ENCODE peak calls at places on chromosomes 5 and 9, in six cellular contexts. N is SJSA1; O is adrenal gland; Y is ovary; J is CD4-positive, CD25-positive, alpha-beta regulatory T cell; Q is psoas muscle. M is an unnamed sample. For H3K4me1, the result is how much of the 10 kb centered on the place peaks cover.

GRCh38 chr5:71905804-71906711 is 187.0 kb downstream of the CARTPT start:
- DNase-seq in J (no peak), N (no peak), O (no peak), Q (no peak), Y (no peak), M (no peak)

GRCh38 chr5:132491368-132492364 is 1.1 kb upstream of the IRF1 start:
- DNase-seq in N (no peak), Y (peak), J (no peak), O (peak), Q (no peak), M (no peak)

GRCh38 chr9:129402341-129402739 is 218.6 kb downstream of the C9orf50 start:
- DNase-seq in N (no peak), J (no peak), Q (peak), Y (no peak), O (no peak), M (no peak)

GRCh38 chr5:3995954-3996619 is 400.5 kb downstream of the IRX1 start:
- DNase-seq in Y (no peak), N (no peak), J (no peak), O (no peak), Q (no peak), M (no peak)

GRCh38 chr9:72440383-72440782 is 75.4 kb upstream of the ZFAND5 start:
- DNase-seq in N (no peak), J (no peak), Q (no peak), O (peak), Y (no peak), M (no peak)

GRCh38 chr5:72954389-72954788 is 1.5 kb upstream of the FCHO2 start:
- DNase-seq in Q (no peak), O (no peak), Y (no peak), J (no peak), N (no peak), M (no peak)

GRCh38 chr5:140181002-140181483 is 6.1 kb downstream of the CYSTM1 start:
- DNase-seq in O (no peak), J (no peak), N (no peak), Y (no peak), Q (no peak), M (no peak)

GRCh38 chr9:104279535-104280215 is 185.6 kb downstream of the SMC2 start:
- DNase-seq in J (no peak), O (no peak), Q (no peak), Y (no peak), N (no peak), M (peak)

DNA sequence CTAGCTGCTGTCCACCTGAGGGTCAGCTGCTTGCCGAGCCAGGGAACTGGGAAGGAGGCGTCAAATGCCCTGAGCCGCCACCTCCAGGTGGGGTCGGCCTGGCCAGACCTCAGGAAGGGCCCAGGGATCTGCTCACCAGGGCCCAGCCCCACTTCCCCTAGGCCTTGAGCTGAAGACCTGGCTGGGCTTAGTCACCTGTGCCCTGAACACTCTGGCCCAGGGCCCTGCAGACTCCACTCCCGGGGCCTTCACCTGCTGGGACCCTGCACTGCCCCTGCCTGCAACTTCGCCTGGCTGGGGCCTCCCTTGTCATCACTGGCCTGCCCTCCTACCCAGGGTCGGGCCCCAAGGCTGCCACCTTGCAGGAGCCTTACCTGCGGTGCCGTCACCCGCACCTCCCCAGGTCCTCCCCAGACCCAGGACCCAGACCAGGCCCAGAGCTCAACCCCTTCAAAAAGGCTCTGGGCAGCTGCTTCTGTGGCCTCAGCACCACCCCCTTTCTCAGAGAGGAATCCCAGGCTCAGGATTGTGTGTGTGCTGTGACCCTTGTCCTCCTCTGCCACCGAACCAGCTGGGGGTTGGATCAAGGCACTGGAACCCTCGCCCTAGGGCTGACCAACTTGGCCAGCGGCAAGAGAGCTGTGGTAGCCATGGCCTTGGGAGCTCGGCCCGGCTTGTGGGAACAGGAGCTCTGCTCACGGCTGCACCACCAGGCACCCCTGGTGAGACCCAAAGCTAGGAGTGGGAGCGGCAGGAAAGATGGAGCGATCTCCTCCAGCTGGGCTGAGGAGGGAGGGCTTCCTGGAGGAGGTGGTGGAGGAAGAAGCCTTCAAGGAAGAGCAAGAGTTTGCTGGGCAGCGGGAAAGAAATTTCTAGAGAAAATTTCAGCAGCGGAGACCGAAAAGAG is 1.2 kb upstream of the NELFB start:
- DNase-seq in O (peak), Y (no peak), Q (no peak), N (no peak), J (no peak), M (peak)
- H3K4me1 ChIP-seq in O (under half), Y (under half), Q (under half), N (under half), J (under half), M (under half)

GRCh38 chr9:127979333-127980055 is 1.3 kb downstream of the EEIG1 start:
- DNase-seq in O (peak), Y (peak), Q (peak), J (no peak), N (peak), M (peak)
- H3K4me1 ChIP-seq in O (half or more), Y (under half), Q (half or more), J (half or more), N (half or more), M (under half)

GRCh38 chr9:120713257-120714087 is 798 bp downstream of the MEGF9 start:
- DNase-seq in N (peak), J (peak), Q (peak), O (no peak), Y (peak), M (peak)

GRCh38 chr9:120710110-120710981 is 3.9 kb downstream of the MEGF9 start:
- DNase-seq in Q (no peak), J (peak), Y (no peak), N (peak), O (peak), M (peak)

GRCh38 chr9:120712539-120713031 is 1.7 kb downstream of the MEGF9 start:
- DNase-seq in Y (no peak), Q (no peak), O (no peak), J (no peak), N (no peak), M (no peak)

GRCh38 chr9:120711354-120711753 is 2.9 kb downstream of the MEGF9 start:
- DNase-seq in N (no peak), Q (no peak), Y (no peak), J (no peak), O (no peak), M (peak)

DNA sequence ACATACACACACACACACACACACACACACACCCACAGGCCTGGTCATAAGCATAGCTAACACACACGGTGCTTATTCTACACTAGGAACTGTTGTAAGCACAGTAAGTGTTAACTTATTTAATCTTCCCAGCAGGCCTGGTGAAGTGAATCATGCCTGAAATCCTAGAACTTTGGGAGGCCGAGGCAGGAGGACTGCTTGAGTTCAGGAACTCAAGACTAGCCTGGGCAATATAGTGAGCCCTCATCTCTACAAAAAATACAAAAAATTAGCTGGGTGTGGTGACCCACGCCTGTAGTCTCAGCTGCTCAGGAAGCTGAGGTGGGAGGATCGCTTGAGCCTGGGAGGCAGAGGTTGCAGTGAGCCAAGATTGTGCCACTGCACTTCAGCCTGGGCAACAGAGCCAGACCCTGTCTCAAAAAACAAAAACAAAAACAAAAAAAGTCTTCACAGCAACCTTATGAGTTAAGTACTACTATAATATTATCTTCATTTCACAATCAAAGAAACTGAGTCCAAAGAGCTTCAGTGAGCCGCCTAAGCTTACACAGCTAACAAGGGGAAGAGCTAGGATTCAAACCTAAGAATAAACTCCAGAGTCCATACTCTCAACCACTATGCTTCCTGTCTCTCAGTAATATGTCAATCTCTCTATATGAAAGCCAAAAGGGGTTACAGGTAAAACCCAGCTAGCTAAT is 2.3 kb downstream of the MEGF9 start:
- DNase-seq in N (no peak), O (no peak), Y (no peak), J (no peak), Q (no peak), M (no peak)
- H3K4me1 ChIP-seq in N (under half), O (under half), Y (under half), J (under half), Q (under half), M (under half)

GRCh38 chr9:27425827-27426716 is 98.0 kb upstream of the IFNK start:
- DNase-seq in Y (no peak), J (no peak), O (no peak), N (no peak), Q (no peak), M (no peak)
- H3K4me1 ChIP-seq in Y (under half), J (under half), O (under half), N (under half), Q (under half), M (under half)

DNA sequence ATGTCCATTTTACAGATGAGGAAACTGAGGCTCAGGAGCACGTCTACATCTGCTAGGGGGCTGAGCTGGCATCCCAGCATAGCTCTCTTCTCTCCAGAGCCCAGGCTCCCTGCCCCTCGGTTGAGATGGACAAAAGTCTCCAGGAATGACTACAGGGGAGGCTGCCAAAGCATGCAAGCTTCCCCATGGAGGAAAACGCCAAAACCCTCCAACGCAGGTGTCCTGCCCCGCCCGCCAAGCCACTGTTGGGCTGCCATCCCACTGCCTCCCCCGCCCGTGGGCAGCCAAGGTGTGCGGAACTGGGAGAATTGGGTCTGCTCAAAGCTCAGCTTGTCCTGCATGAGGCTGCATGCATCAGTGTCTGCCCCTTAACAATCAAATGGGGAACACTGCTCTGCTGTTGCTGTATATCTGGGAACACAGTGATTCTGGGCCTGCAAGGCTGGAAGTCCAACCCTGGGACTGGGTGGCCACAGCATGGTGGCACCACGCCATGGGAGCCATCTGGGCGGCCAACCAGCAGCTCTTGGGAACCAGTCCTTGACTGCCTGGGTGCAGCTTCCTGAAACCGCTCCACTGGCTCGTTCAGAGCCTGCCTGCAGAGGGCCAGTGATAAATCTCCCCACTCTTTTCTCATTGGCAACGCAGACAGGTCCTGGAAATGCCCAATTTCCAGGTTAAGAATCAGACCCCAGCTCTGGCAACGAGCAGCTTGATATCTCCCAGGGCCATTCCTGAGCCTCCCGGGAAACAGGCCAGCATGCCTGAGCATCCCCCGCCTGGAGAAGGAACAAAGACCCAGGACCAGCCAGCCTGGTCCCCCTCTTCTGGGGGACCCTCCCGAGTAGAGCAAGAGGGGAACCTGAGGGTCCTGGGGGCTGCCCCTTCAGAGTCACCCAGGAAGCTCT is 3.5 kb downstream of the RALGDS start:
- DNase-seq in O (peak), N (no peak), Q (peak), Y (no peak), J (no peak), M (peak)
- H3K4me1 ChIP-seq in O (half or more), N (under half), Q (half or more), Y (under half), J (half or more), M (under half)

DNA sequence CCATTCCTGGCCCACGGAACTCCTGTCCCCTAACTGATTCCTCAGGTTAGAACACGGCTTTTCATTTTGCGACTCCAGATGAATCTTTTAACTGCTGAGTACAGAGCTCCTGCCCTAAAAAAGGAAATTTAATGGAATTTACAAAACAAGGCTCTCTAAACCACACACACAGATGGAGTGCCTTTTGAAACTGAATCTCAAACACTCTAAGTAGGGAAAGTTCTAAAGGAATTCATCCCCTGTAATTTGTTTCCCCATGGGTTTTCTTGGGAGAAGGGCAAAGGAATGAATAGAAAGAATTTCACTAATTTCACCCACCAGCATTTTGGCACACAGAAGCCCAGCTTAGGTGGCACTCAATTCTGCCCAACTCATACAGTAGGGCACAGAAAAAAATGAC is 106.5 kb downstream of the THBS4 start:
- DNase-seq in Q (no peak), N (peak), O (no peak), J (no peak), Y (no peak), M (no peak)
- H3K4me1 ChIP-seq in Q (under half), N (under half), O (under half), J (under half), Y (under half), M (under half)

GRCh38 chr9:127968046-127968445 is 12.7 kb downstream of the EEIG1 start:
- DNase-seq in J (no peak), O (peak), N (no peak), Q (no peak), Y (peak), M (peak)
- H3K4me1 ChIP-seq in J (half or more), O (half or more), N (under half), Q (half or more), Y (half or more), M (half or more)

DNA sequence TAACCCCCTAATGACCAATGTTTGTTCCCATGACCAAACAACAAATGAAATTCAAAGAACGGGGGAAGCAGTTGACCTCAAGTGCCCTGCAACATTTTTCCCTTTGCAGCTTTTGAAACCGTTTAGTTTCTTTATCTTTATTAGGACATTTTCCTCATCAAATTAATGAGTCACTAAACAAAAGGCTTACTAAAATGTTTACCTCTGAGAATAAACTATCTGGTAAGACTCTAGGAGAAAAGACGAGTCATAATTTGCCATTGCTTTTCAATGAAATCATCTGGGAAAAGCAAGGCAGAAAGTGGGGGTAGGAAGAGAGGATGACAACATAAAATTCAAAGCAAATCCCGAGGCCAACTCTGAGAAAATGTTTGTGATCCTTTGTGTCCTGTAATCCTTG is 57.3 kb downstream of the LHFPL2 start:
- DNase-seq in N (peak), Y (no peak), Q (no peak), O (no peak), J (no peak), M (peak)
- H3K4me1 ChIP-seq in N (half or more), Y (under half), Q (half or more), O (under half), J (under half), M (half or more)

GRCh38 chr5:32854473-32854872 is 143.4 kb downstream of the NPR3 start:
- DNase-seq in Q (no peak), Y (no peak), O (no peak), N (no peak), J (no peak), M (no peak)
- H3K4me1 ChIP-seq in Q (under half), Y (under half), O (under half), N (under half), J (under half), M (under half)

M was measured in GM23248.